ENCODE peak calls at places on chromosomes 16 and 17, in six cellular contexts. W is CD4-positive, CD25-positive, alpha-beta regulatory T cell; Y is left lung; O is CD8-positive, alpha-beta T cell; H is RWPE1; Q is T-helper 17 cell. R is an unnamed sample.
A peak's percentile ranks its signal among the peaks of the same experiment; 100 is the strongest.

GRCh38 chr17:8680402-8680801 is 49.9 kb upstream of the MYH10 start:
- DNase-seq in W (no peak), Y (no peak), O (no peak), H (no peak), Q (no peak), R (no peak)

GRCh38 chr17:42387663-42388380 is 420 bp downstream of the STAT3 start:
- DNase-seq in W (no peak), Y (peak; percentile 89), O (peak; percentile 36), H (peak; percentile 49), Q (peak; percentile 21), R (no peak)

GRCh38 chr16:75282811-75283281 is 31.4 kb upstream of the BCAR1 start:
- DNase-seq in W (no peak), Y (no peak), O (no peak), H (no peak), Q (no peak), R (no peak)

GRCh38 chr17:27848941-27849340 is 44.2 kb downstream of the LYRM9 start:
- DNase-seq in W (no peak), Y (no peak), O (no peak), H (no peak), Q (no peak), R (no peak)

GRCh38 chr17:82031885-82032627 is 578 bp downstream of the RAC3 start:
- DNase-seq in W (no peak), Y (peak; percentile 86), O (no peak), H (peak; percentile 53), Q (no peak), R (peak; percentile 84)

GRCh38 chr16:8850279-8850885 is 18.4 kb downstream of the CARHSP1 start:
- DNase-seq in W (no peak), Y (peak; percentile 84), O (no peak), H (peak; percentile 77), Q (no peak), R (no peak)

GRCh38 chr17:1890758-1891450 is 61.1 kb downstream of the RPA1 start:
- DNase-seq in W (no peak), Y (no peak), O (peak; percentile 57), H (no peak), Q (no peak), R (no peak)

GRCh38 chr17:77572065-77572601 is 386.4 kb upstream of the TNRC6C start:
- DNase-seq in W (no peak), Y (no peak), O (no peak), H (no peak), Q (no peak), R (no peak)

GRCh38 chr17:10126554-10127493 is 71.6 kb downstream of the GAS7 start:
- DNase-seq in W (no peak), Y (no peak), O (no peak), H (no peak), Q (no peak), R (no peak)

GRCh38 chr17:75720656-75721462 is at the start of gene ITGB4:
- DNase-seq in W (peak; percentile 69), Y (peak; percentile 93), O (peak; percentile 78), H (peak; percentile 92), Q (peak; percentile 57), R (peak; percentile 72)

R was measured in HuH-7.5.